ENCODE peak calls at places on chromosomes 5 and 9, in ten cellular contexts. W, T, M, B, A, I, U, Z, Q and C are unnamed samples.

GRCh38 chr5:148384389-148384756 is 615 bp downstream of the FBXO38 start:
- DNase-seq in W (no peak), T (no peak), M (no peak), B (no peak), A (no peak), I (no peak), U (peak; percentile 23), Z (no peak), Q (peak; percentile 49), C (no peak)

GRCh38 chr9:76576344-76576743 is 117.4 kb downstream of the GCNT1 start:
- DNase-seq in W (no peak), T (peak; percentile 76), M (peak; percentile 81), B (peak; percentile 89), A (no peak), I (no peak), U (peak; percentile 67), Z (peak; percentile 86), Q (peak; percentile 85), C (peak; percentile 96)

GRCh38 chr9:120978987-120979386 is 52.4 kb upstream of the TRAF1 start:
- DNase-seq in W (no peak), T (no peak), M (no peak), B (no peak), A (no peak), I (no peak), U (no peak), Z (no peak), Q (no peak), C (no peak)

GRCh38 chr9:36847781-36848673 is 186.0 kb downstream of the PAX5 start:
- DNase-seq in W (no peak), T (no peak), M (no peak), B (no peak), A (no peak), I (no peak), U (no peak), Z (no peak), Q (no peak), C (peak; percentile 8)

GRCh38 chr5:65108786-65109743 is 340.3 kb downstream of the CWC27 start:
- DNase-seq in W (no peak), T (no peak), M (no peak), B (peak; percentile 81), A (no peak), I (no peak), U (no peak), Z (peak; percentile 5), Q (peak; percentile 74), C (peak; percentile 12)

GRCh38 chr9:117546894-117547293 is 132.0 kb upstream of the ASTN2 start:
- DNase-seq in W (no peak), T (no peak), M (no peak), B (no peak), A (peak; percentile 13), I (no peak), U (peak; percentile 30), Z (no peak), Q (no peak), C (no peak)

GRCh38 chr9:134965851-134966250 is 48.1 kb upstream of the FCN1 start:
- DNase-seq in W (no peak), T (no peak), M (no peak), B (no peak), A (no peak), I (no peak), U (no peak), Z (no peak), Q (no peak), C (no peak)

GRCh38 chr9:88197781-88198345 is 59.6 kb upstream of the SPATA31C2 start:
- DNase-seq in W (peak; percentile 81), T (peak; percentile 68), M (no peak), B (peak; percentile 70), A (no peak), I (no peak), U (peak; percentile 45), Z (peak; percentile 34), Q (peak; percentile 74), C (peak; percentile 88)

GRCh38 chr5:180047667-180048066 is 23.9 kb downstream of the RNF130 start:
- DNase-seq in W (no peak), T (peak; percentile 80), M (no peak), B (peak; percentile 62), A (peak; percentile 40), I (no peak), U (no peak), Z (no peak), Q (no peak), C (peak; percentile 93)

GRCh38 chr5:127029513-127030258 is 672 bp downstream of the MARCHF3 start:
- DNase-seq in W (no peak), T (peak; percentile 74), M (peak; percentile 24), B (peak; percentile 63), A (peak; percentile 85), I (peak; percentile 28), U (peak; percentile 75), Z (peak; percentile 59), Q (peak; percentile 85), C (peak; percentile 69)

GRCh38 chr9:135224286-135224871 is 136.9 kb downstream of the OLFM1 start:
- DNase-seq in W (no peak), T (no peak), M (no peak), B (no peak), A (no peak), I (no peak), U (no peak), Z (no peak), Q (no peak), C (no peak)

GRCh38 chr5:1322955-1323802 is 21.7 kb downstream of the CLPTM1L start:
- DNase-seq in W (no peak), T (no peak), M (no peak), B (no peak), A (no peak), I (no peak), U (no peak), Z (no peak), Q (no peak), C (no peak)

GRCh38 chr5:11595045-11595444 is 309.2 kb downstream of the CTNND2 start:
- DNase-seq in W (no peak), T (no peak), M (no peak), B (no peak), A (no peak), I (no peak), U (peak; percentile 20), Z (no peak), Q (no peak), C (no peak)

GRCh38 chr9:98709968-98710965 is 1.5 kb upstream of the GABBR2 start:
- DNase-seq in W (peak; percentile 29), T (peak; percentile 83), M (no peak), B (peak; percentile 68), A (peak; percentile 34), I (no peak), U (peak; percentile 67), Z (peak; percentile 35), Q (peak; percentile 83), C (peak; percentile 71)

GRCh38 chr5:132296412-132297001 is 2.3 kb downstream of the SLC22A4 start:
- DNase-seq in W (no peak), T (peak; percentile 76), M (no peak), B (peak; percentile 51), A (peak; percentile 98), I (no peak), U (no peak), Z (peak; percentile 48), Q (peak; percentile 27), C (peak; percentile 58)

DNA sequence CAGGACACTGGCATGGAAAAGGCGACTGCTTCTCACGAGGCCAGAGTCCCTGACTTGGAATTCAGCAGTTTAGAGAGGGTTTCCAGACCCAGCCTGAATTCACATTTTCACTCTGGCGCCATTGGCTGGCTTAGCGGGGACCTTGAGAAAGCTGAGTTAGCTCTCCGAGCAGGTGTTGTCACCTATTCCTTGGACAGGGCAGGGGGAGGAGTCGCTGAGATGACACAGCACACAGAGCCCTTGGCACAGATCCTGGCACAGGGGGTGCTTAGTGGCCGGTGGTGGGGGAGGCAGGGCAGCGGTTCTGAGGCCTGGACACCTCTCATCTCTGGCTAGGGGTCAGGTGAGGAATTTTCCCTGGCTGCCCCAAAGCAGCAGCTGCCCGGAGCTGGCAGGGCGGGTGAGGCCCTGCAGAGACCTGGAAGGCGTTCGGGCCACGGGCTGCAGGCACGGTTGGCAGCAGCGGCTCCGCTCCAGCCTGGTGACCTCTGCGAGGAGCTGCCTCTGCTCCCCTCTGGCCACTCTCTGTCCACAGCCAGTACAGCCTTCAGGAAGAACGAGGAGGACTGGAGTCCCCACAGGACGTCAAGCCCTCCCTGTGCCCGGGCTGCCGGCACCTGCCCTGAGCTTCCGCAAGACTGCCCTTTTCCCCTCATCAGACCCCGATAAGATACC is 72.4 kb upstream of the RAPGEF1 start:
- DNase-seq in W (no peak), T (no peak), M (no peak), B (no peak), A (no peak), I (no peak), U (no peak), Z (no peak), Q (no peak), C (no peak)
- H3K4me3 ChIP-seq in W (no peak overlapping the region), T (no peak overlapping the region), M (no peak overlapping the region), B (no peak overlapping the region), A (no peak overlapping the region), I (no peak overlapping the region), U (no peak overlapping the region), Z (no peak overlapping the region), Q (no peak overlapping the region), C (no peak overlapping the region)

GRCh38 chr9:136361757-136362449 is 1.6 kb downstream of the DNLZ start:
- DNase-seq in W (no peak), T (no peak), M (no peak), B (peak; percentile 45), A (no peak), I (no peak), U (no peak), Z (no peak), Q (no peak), C (no peak)
- H3K4me3 ChIP-seq in W (no peak overlapping the region), T (no peak overlapping the region), M (no peak overlapping the region), B (no peak overlapping the region), A (no peak overlapping the region), I (no peak overlapping the region), U (no peak overlapping the region), Z (no peak overlapping the region), Q (no peak overlapping the region), C (no peak overlapping the region)

DNA sequence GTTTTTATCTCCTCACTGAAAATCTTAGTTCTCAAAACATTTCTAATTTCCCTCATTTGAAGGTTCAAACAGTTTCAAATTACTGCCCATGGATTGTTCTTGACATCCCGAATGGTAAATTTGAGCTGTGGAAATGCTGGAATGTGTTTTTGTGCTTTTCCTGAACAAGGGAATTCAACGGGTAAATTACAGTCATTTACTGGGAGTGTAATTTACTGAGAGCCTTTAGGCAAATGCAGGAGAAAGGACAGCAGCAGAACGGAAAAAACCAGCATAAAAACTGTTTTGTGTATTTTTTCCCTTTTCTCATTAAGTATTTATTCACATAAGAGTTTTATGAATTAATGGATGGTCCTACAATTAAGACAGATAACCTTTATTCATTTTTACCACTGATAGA is 139.2 kb downstream of the PBX3 start:
- DNase-seq in W (no peak), T (peak; percentile 9), M (no peak), B (no peak), A (no peak), I (no peak), U (no peak), Z (no peak), Q (no peak), C (no peak)
- H3K4me3 ChIP-seq in W (no peak overlapping the region), T (no peak overlapping the region), M (no peak overlapping the region), B (no peak overlapping the region), A (no peak overlapping the region), I (no peak overlapping the region), U (no peak overlapping the region), Z (no peak overlapping the region), Q (no peak overlapping the region), C (no peak overlapping the region)

DNA sequence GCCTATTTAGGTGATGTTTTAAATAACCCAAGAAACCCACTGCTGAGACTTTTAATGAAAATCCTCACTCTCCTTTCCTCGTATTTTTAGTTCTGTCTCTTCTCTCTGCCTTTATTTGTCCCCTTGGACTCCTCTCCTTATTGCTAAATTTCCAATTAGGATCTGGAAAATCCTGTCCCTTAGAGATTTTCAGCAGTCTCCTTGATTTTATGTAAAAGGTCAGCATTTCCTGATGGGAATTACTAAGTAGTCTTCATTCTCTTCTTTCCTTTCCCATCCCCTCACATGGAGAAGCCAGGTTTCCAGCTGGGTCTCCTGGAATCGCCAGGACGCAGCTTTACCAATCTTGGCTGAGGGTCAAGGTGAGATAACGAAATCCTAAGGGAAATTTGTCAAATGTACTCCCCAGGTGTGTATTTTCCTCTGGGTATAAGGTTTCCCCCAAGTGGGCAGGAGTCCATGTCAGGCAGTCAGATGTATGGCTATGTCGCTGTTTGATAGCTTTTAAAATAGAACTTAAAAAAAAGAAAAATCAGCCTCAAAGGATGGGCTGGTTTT is 11.7 kb downstream of the STC2 start:
- DNase-seq in W (no peak), T (no peak), M (no peak), B (no peak), A (no peak), I (no peak), U (no peak), Z (no peak), Q (no peak), C (no peak)
- H3K4me3 ChIP-seq in W (no peak overlapping the region), T (no peak overlapping the region), M (no peak overlapping the region), B (no peak overlapping the region), A (no peak overlapping the region), I (no peak overlapping the region), U (no peak overlapping the region), Z (no peak overlapping the region), Q (peak overlapping the region; percentile 39), C (peak overlapping the region; percentile 17)